ENCODE peak calls at places on chromosomes 6 and 20, in six cellular contexts. One of them, this sample, is unnamed.

GRCh38 chr20:57788936-57789613 is 79.3 kb upstream of the PMEPA1 start:
- DNase-seq in Peyer's patch: no peak
- DNase-seq in upper lobe of right lung: no peak
- DNase-seq in astrocyte of the spinal cord: no peak
- DNase-seq in DND-41: no peak
- DNase-seq in fibroblast of the aortic adventitia: no peak
- DNase-seq in this sample: no peak

GRCh38 chr6:32439708-32440214 is at the start of gene HLA-DRA:
- DNase-seq in Peyer's patch: peak; percentile 41
- DNase-seq in upper lobe of right lung: no peak
- DNase-seq in astrocyte of the spinal cord: peak; percentile 53
- DNase-seq in DND-41: no peak
- DNase-seq in fibroblast of the aortic adventitia: peak; percentile 57
- DNase-seq in this sample: peak; percentile 77

GRCh38 chr20:25984933-25985332 is 288.3 kb upstream of the ZNF337 start:
- DNase-seq in Peyer's patch: no peak
- DNase-seq in upper lobe of right lung: peak; percentile 73
- DNase-seq in astrocyte of the spinal cord: peak; percentile 28
- DNase-seq in DND-41: no peak
- DNase-seq in fibroblast of the aortic adventitia: no peak
- DNase-seq in this sample: no peak

GRCh38 chr6:125149256-125150144 is 4.1 kb upstream of the TPD52L1 start:
- DNase-seq in Peyer's patch: no peak
- DNase-seq in upper lobe of right lung: no peak
- DNase-seq in astrocyte of the spinal cord: peak; percentile 89
- DNase-seq in DND-41: no peak
- DNase-seq in fibroblast of the aortic adventitia: peak; percentile 51
- DNase-seq in this sample: no peak

GRCh38 chr6:52645976-52646375 is 24.9 kb upstream of the TMEM14A start:
- DNase-seq in Peyer's patch: no peak
- DNase-seq in upper lobe of right lung: no peak
- DNase-seq in astrocyte of the spinal cord: no peak
- DNase-seq in DND-41: no peak
- DNase-seq in fibroblast of the aortic adventitia: no peak
- DNase-seq in this sample: no peak

GRCh38 chr6:165008971-165009370 is 300.4 kb downstream of the C6orf118 start:
- DNase-seq in Peyer's patch: no peak
- DNase-seq in upper lobe of right lung: no peak
- DNase-seq in astrocyte of the spinal cord: no peak
- DNase-seq in DND-41: no peak
- DNase-seq in fibroblast of the aortic adventitia: no peak
- DNase-seq in this sample: no peak

GRCh38 chr6:157717266-157717870 is 105.7 kb upstream of the SNX9 start:
- DNase-seq in Peyer's patch: no peak
- DNase-seq in upper lobe of right lung: no peak
- DNase-seq in astrocyte of the spinal cord: no peak
- DNase-seq in DND-41: no peak
- DNase-seq in fibroblast of the aortic adventitia: no peak
- DNase-seq in this sample: no peak

GRCh38 chr6:43724914-43725642 is 37.5 kb upstream of the MRPS18A start:
- DNase-seq in Peyer's patch: peak; percentile 66
- DNase-seq in upper lobe of right lung: peak; percentile 96
- DNase-seq in astrocyte of the spinal cord: peak; percentile 82
- DNase-seq in DND-41: peak; percentile 94
- DNase-seq in fibroblast of the aortic adventitia: peak; percentile 95
- DNase-seq in this sample: peak; percentile 98

GRCh38 chr6:157644043-157644810 is 178.8 kb upstream of the SNX9 start:
- DNase-seq in Peyer's patch: no peak
- DNase-seq in upper lobe of right lung: no peak
- DNase-seq in astrocyte of the spinal cord: no peak
- DNase-seq in DND-41: peak; percentile 8
- DNase-seq in fibroblast of the aortic adventitia: peak; percentile 51
- DNase-seq in this sample: no peak

DNA sequence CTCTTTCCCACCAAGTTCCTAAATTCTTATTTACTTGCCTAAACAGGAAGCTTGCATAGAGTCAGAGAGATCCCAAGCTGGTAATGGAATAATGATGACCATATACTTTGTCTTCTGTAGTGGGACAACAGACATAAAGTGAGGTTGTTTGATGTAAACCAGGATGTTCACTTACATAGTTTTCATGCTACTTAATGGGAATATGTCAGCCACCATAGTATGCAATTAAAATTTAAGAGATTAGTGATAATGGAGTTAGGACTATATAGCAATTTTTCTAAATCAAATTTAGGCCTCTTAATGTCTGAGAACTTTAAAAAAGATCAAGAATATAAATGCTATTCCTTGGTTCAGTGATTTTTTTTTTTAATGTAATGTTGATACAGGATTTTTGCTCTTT is 180.6 kb downstream of the BCKDHB start:
- DNase-seq in Peyer's patch: no peak
- DNase-seq in upper lobe of right lung: no peak
- DNase-seq in astrocyte of the spinal cord: no peak
- DNase-seq in DND-41: no peak
- DNase-seq in fibroblast of the aortic adventitia: no peak
- DNase-seq in this sample: no peak
- TF ChIP-seq CTCF in Peyer's patch: no peak
- TF ChIP-seq CTCF in upper lobe of right lung: no peak
- TF ChIP-seq CTCF in astrocyte of the spinal cord: no peak
- TF ChIP-seq CTCF in DND-41: no peak
- TF ChIP-seq CTCF in fibroblast of the aortic adventitia: no peak
- TF ChIP-seq CTCF in this sample: no peak

DNA sequence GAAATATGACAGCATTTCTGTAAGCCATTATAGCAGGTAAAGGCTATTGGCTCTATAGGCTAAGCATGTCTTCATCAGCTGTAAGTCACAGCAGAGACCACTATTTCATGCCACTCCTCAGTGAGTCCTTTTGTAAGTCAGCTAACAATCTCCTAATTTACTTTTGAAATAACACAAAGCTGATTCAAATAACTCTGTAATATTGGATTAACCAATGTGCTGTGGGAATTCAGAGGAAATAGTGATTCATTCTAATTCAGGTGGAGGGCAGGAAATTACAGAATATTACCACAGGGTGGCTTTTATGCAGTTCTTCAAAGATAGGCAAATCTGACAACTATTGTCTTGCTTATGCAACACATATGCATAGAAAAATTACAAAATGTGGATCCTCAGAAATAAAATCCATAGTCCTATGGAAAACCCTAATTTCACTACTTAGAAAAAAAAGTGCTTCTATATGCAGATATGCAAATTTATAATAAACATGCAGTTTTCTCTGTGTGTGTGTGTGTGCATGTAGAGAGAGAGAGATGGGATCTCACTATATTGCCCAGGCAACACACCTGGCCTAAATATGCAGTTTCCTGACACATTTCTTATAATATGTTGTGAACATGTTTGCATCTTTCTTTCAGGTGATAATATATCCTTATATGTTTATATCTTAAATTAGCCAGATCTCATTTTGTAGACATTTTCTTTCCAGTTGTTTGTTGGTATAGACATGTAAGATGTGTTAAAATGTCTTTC is 4.8 kb upstream of the SMIM28 start:
- DNase-seq in Peyer's patch: no peak
- DNase-seq in upper lobe of right lung: no peak
- DNase-seq in astrocyte of the spinal cord: peak; percentile 36
- DNase-seq in DND-41: no peak
- DNase-seq in fibroblast of the aortic adventitia: peak; percentile 42
- DNase-seq in this sample: no peak
- TF ChIP-seq CTCF in Peyer's patch: peak; percentile 24
- TF ChIP-seq CTCF in upper lobe of right lung: no peak
- TF ChIP-seq CTCF in astrocyte of the spinal cord: no peak
- TF ChIP-seq CTCF in DND-41: peak; percentile 24
- TF ChIP-seq CTCF in fibroblast of the aortic adventitia: peak; percentile 10
- TF ChIP-seq CTCF in this sample: no peak

GRCh38 chr6:4250645-4251044 is 115.3 kb upstream of the ECI2 start:
- DNase-seq in Peyer's patch: no peak
- DNase-seq in upper lobe of right lung: no peak
- DNase-seq in astrocyte of the spinal cord: no peak
- DNase-seq in DND-41: no peak
- DNase-seq in fibroblast of the aortic adventitia: no peak
- DNase-seq in this sample: no peak
- TF ChIP-seq CTCF in Peyer's patch: no peak
- TF ChIP-seq CTCF in upper lobe of right lung: no peak
- TF ChIP-seq CTCF in astrocyte of the spinal cord: no peak
- TF ChIP-seq CTCF in DND-41: no peak
- TF ChIP-seq CTCF in fibroblast of the aortic adventitia: no peak
- TF ChIP-seq CTCF in this sample: no peak

GRCh38 chr6:87941556-87942358 is 105.9 kb upstream of the SPACA1 start:
- DNase-seq in Peyer's patch: no peak
- DNase-seq in upper lobe of right lung: no peak
- DNase-seq in astrocyte of the spinal cord: no peak
- DNase-seq in DND-41: no peak
- DNase-seq in fibroblast of the aortic adventitia: no peak
- DNase-seq in this sample: no peak

GRCh38 chr6:87945181-87945580 is 102.5 kb upstream of the SPACA1 start:
- DNase-seq in Peyer's patch: no peak
- DNase-seq in upper lobe of right lung: no peak
- DNase-seq in astrocyte of the spinal cord: no peak
- DNase-seq in DND-41: no peak
- DNase-seq in fibroblast of the aortic adventitia: peak; percentile 13
- DNase-seq in this sample: no peak

GRCh38 chr6:87945966-87946365 is 101.7 kb upstream of the SPACA1 start:
- DNase-seq in Peyer's patch: no peak
- DNase-seq in upper lobe of right lung: no peak
- DNase-seq in astrocyte of the spinal cord: no peak
- DNase-seq in DND-41: no peak
- DNase-seq in fibroblast of the aortic adventitia: peak; percentile 66
- DNase-seq in this sample: no peak

GRCh38 chr6:87943191-87943590 is 104.5 kb upstream of the SPACA1 start:
- DNase-seq in Peyer's patch: no peak
- DNase-seq in upper lobe of right lung: no peak
- DNase-seq in astrocyte of the spinal cord: no peak
- DNase-seq in DND-41: no peak
- DNase-seq in fibroblast of the aortic adventitia: no peak
- DNase-seq in this sample: no peak

DNA sequence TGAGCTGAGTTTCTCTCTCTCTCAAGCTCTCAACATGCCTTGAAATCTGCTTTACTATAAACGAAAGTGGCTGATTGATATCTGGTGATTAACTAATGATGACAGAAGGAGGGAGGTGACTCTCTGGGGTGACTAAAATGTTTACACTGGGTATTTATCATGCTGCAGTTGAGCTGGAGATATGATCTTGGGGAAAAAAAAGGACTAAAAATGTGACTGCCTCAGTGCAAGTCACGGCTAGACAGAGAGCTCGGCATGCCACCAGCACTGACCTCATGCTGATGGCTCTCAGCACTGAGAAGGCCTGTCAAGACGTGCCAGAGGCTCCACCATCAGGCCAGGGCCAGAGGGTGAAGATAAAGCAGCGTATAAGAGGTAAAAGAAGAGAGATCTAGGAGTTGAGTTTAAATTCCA is 103.1 kb upstream of the SPACA1 start:
- DNase-seq in Peyer's patch: no peak
- DNase-seq in upper lobe of right lung: peak; percentile 70
- DNase-seq in astrocyte of the spinal cord: peak; percentile 36
- DNase-seq in DND-41: no peak
- DNase-seq in fibroblast of the aortic adventitia: peak; percentile 66
- DNase-seq in this sample: peak; percentile 50
- TF ChIP-seq CTCF in Peyer's patch: no peak
- TF ChIP-seq CTCF in upper lobe of right lung: peak; percentile 22
- TF ChIP-seq CTCF in astrocyte of the spinal cord: no peak
- TF ChIP-seq CTCF in DND-41: no peak
- TF ChIP-seq CTCF in fibroblast of the aortic adventitia: peak; percentile 29
- TF ChIP-seq CTCF in this sample: no peak

GRCh38 chr20:56570832-56571231 is 37.8 kb downstream of the FAM209B start:
- DNase-seq in Peyer's patch: no peak
- DNase-seq in upper lobe of right lung: no peak
- DNase-seq in astrocyte of the spinal cord: no peak
- DNase-seq in DND-41: no peak
- DNase-seq in fibroblast of the aortic adventitia: no peak
- DNase-seq in this sample: no peak
- TF ChIP-seq CTCF in Peyer's patch: no peak
- TF ChIP-seq CTCF in upper lobe of right lung: no peak
- TF ChIP-seq CTCF in astrocyte of the spinal cord: no peak
- TF ChIP-seq CTCF in DND-41: no peak
- TF ChIP-seq CTCF in fibroblast of the aortic adventitia: no peak
- TF ChIP-seq CTCF in this sample: no peak

GRCh38 chr6:69424581-69424980 is 372.2 kb downstream of the LMBRD1 start:
- DNase-seq in Peyer's patch: no peak
- DNase-seq in upper lobe of right lung: no peak
- DNase-seq in astrocyte of the spinal cord: no peak
- DNase-seq in DND-41: no peak
- DNase-seq in fibroblast of the aortic adventitia: no peak
- DNase-seq in this sample: no peak

GRCh38 chr6:69423785-69424184 is 373.0 kb downstream of the LMBRD1 start:
- DNase-seq in Peyer's patch: no peak
- DNase-seq in upper lobe of right lung: no peak
- DNase-seq in astrocyte of the spinal cord: no peak
- DNase-seq in DND-41: no peak
- DNase-seq in fibroblast of the aortic adventitia: no peak
- DNase-seq in this sample: no peak

GRCh38 chr6:69422474-69422873 is 374.3 kb downstream of the LMBRD1 start:
- DNase-seq in Peyer's patch: no peak
- DNase-seq in upper lobe of right lung: no peak
- DNase-seq in astrocyte of the spinal cord: no peak
- DNase-seq in DND-41: no peak
- DNase-seq in fibroblast of the aortic adventitia: no peak
- DNase-seq in this sample: no peak

GRCh38 chr6:69421986-69422385 is 374.8 kb downstream of the LMBRD1 start:
- DNase-seq in Peyer's patch: no peak
- DNase-seq in upper lobe of right lung: no peak
- DNase-seq in astrocyte of the spinal cord: no peak
- DNase-seq in DND-41: no peak
- DNase-seq in fibroblast of the aortic adventitia: no peak
- DNase-seq in this sample: no peak

DNA sequence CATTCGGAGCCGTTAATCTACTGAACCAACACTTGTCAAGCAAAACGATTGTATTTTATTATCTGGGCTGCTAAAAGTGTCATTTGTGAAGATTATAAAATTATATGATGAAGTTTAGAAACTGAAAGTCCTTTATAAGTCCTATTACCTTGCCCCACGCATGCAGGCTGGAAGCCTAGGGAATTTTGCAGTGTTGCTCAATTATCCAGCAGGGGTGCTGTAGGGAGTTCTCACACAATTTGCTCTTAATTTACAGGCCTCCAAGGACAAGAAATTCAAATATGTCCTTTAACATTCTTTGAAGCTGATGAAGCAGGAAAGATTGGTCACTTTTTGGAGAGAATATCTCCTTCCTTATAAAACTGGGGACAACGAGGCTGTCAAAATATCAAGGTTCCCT is 368.9 kb downstream of the LMBRD1 start:
- DNase-seq in Peyer's patch: no peak
- DNase-seq in upper lobe of right lung: no peak
- DNase-seq in astrocyte of the spinal cord: no peak
- DNase-seq in DND-41: no peak
- DNase-seq in fibroblast of the aortic adventitia: no peak
- DNase-seq in this sample: no peak
- TF ChIP-seq CTCF in Peyer's patch: no peak
- TF ChIP-seq CTCF in upper lobe of right lung: no peak
- TF ChIP-seq CTCF in astrocyte of the spinal cord: no peak
- TF ChIP-seq CTCF in DND-41: no peak
- TF ChIP-seq CTCF in fibroblast of the aortic adventitia: no peak
- TF ChIP-seq CTCF in this sample: no peak

GRCh38 chr6:27753668-27754407 is 158.4 kb downstream of the OR2B2 start:
- DNase-seq in Peyer's patch: peak; percentile 72
- DNase-seq in upper lobe of right lung: peak; percentile 86
- DNase-seq in astrocyte of the spinal cord: peak; percentile 89
- DNase-seq in DND-41: peak; percentile 92
- DNase-seq in fibroblast of the aortic adventitia: peak; percentile 68
- DNase-seq in this sample: peak; percentile 87
- TF ChIP-seq CTCF in Peyer's patch: peak; percentile 7
- TF ChIP-seq CTCF in upper lobe of right lung: no peak
- TF ChIP-seq CTCF in astrocyte of the spinal cord: peak; percentile 25
- TF ChIP-seq CTCF in DND-41: peak; percentile 40
- TF ChIP-seq CTCF in fibroblast of the aortic adventitia: peak; percentile 37
- TF ChIP-seq CTCF in this sample: no peak

This sample was measured in Calu3.